ENCODE peak calls at places on chromosomes 12 and 14, in five cellular contexts. Q, L, B, K and T are unnamed samples.

GRCh38 chr14:95134304-95134933 is 22.9 kb downstream of the DICER1 start:
- DNase-seq in Q (no peak), L (no peak), K (no peak), B (no peak), T (no peak)

GRCh38 chr12:78118036-78118435 is 287.3 kb downstream of the NAV3 start:
- DNase-seq in B (peak), K (no peak), Q (no peak), L (no peak), T (no peak)

GRCh38 chr12:109483346-109483745 is 5.9 kb downstream of the UBE3B start:
- DNase-seq in Q (no peak), L (no peak), B (no peak), K (no peak), T (no peak)

GRCh38 chr12:42798811-42799438 is 209.4 kb upstream of the PRICKLE1 start:
- DNase-seq in L (no peak), B (no peak), Q (no peak), K (peak), T (no peak)

GRCh38 chr12:31868980-31869379 is 90.2 kb upstream of the RESF1 start:
- DNase-seq in Q (peak), B (no peak), L (no peak), K (peak), T (peak)

GRCh38 chr14:90263748-90264449 is 7.5 kb downstream of the PSMC1 start:
- DNase-seq in L (no peak), Q (no peak), K (no peak), B (no peak), T (no peak)

GRCh38 chr12:67515679-67516363 is 132.7 kb upstream of the DYRK2 start:
- DNase-seq in Q (peak), K (no peak), B (no peak), L (no peak), T (no peak)

GRCh38 chr12:673849-674248 is 10.6 kb upstream of the NINJ2 start:
- DNase-seq in Q (no peak), K (no peak), L (no peak), B (no peak), T (no peak)

GRCh38 chr12:1995205-1995896 is 8.9 kb downstream of the DCP1B start:
- DNase-seq in L (no peak), K (peak), Q (no peak), B (no peak), T (no peak)

GRCh38 chr12:90128526-90128925 is 419.9 kb upstream of the ATP2B1 start:
- DNase-seq in Q (no peak), B (no peak), L (no peak), K (no peak), T (no peak)

GRCh38 chr12:108854055-108854452 is 3.3 kb downstream of the SSH1 start:
- DNase-seq in Q (no peak), L (peak), B (no peak), K (peak), T (peak)

GRCh38 chr12:48750215-48750614 is 33.7 kb upstream of the CCNT1 start:
- DNase-seq in L (no peak), B (no peak), K (peak), Q (no peak), T (no peak)

GRCh38 chr12:48739618-48740269 is 23.2 kb upstream of the CCNT1 start:
- DNase-seq in Q (no peak), L (no peak), B (no peak), K (no peak), T (no peak)

GRCh38 chr12:48744251-48745008 is 27.9 kb upstream of the CCNT1 start:
- DNase-seq in B (no peak), K (no peak), Q (no peak), L (no peak), T (no peak)
- H3K4me3 ChIP-seq in B (no peak), K (no peak), Q (no peak), L (no peak), T (no peak)

DNA sequence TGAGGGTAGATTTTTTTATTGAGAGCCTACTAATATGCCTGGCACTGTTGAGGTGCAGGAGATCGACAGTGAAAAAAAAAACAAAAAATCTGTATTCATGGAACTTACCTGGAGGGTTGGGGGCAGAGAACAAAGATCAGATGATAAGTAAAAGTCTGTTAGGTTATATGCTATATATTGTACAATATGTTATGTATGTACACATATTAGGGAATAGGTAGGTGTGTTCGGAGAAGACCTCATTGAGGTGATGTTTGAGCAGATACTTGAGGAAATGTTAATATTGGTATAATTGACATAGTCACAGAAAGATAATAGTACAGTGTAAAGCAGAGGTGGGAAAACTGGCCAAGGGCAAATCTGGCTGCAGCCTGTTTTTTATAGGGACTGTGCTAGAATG is 5.6 kb downstream of the ARF6 start:
- DNase-seq in B (no peak), K (no peak), L (no peak), Q (no peak), T (no peak)
- H3K4me3 ChIP-seq in B (no peak), K (peak), L (no peak), Q (no peak), T (no peak)

GRCh38 chr14:69674546-69675245 is 63.3 kb downstream of the SUSD6 start:
- DNase-seq in Q (no peak), B (no peak), K (no peak), L (no peak), T (no peak)

GRCh38 chr14:69672372-69672771 is 61.0 kb downstream of the SUSD6 start:
- DNase-seq in K (no peak), Q (no peak), L (no peak), B (no peak), T (no peak)

GRCh38 chr14:69675246-69675583 is 63.8 kb downstream of the SUSD6 start:
- DNase-seq in K (peak), B (no peak), Q (no peak), L (no peak), T (no peak)

GRCh38 chr14:69673099-69673498 is 61.7 kb downstream of the SUSD6 start:
- DNase-seq in B (no peak), Q (no peak), L (no peak), K (no peak), T (no peak)

GRCh38 chr14:69673578-69674305 is 62.3 kb downstream of the SUSD6 start:
- DNase-seq in Q (no peak), K (no peak), B (peak), L (no peak), T (no peak)
- H3K4me3 ChIP-seq in Q (no peak), K (no peak), B (no peak), L (no peak), T (no peak)

DNA sequence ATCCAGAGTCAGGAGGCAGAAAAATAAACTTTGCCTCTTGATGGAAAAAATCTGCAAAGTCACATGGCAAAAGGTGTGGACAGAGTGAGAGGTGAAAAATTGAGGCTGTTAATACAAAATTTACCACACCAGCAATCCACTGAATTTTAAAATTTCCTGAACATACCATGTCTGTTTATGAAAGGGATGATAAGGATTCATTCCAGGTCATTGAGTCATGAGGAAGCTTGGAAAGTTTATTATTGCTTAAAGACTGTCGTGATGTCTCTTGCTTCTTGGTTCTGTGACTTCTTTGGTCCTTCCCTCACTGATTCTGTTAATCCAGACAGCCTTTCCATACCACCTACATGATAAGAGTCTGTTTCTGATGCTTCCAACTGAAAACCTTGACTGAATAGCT is 73.2 kb downstream of the TTC6 start:
- DNase-seq in L (no peak), Q (no peak), B (no peak), K (peak), T (no peak)
- H3K4me3 ChIP-seq in L (no peak), Q (no peak), B (no peak), K (no peak), T (no peak)

GRCh38 chr12:96383991-96384390 is 16.2 kb downstream of the CDK17 start:
- DNase-seq in K (peak), Q (no peak), B (no peak), L (no peak), T (no peak)
- H3K4me3 ChIP-seq in K (peak), Q (no peak), B (no peak), L (no peak), T (peak)

DNA sequence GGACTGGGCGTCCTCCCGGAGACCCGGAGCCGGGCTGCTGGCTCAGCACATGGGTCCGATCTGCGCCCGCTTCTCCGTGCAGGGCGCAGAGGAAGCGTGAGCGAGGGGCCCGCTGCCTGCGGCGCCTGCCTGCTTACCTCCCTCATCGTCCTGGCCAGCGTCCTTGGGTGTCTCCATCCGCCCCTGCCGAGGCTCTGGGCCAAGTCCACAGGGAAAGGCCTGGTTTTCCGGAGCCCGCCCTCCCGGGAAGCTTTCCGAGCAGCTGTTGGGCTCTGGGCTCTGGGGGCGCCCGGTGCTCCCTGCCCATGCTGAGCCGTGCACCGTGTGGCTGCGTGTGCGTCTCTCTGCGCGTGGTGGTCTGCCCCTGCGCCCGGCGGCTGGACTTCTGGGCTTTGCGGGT is 33.6 kb downstream of the KIF26A start:
- DNase-seq in Q (no peak), K (no peak), B (no peak), L (no peak), T (no peak)
- H3K4me3 ChIP-seq in Q (no peak), K (no peak), B (no peak), L (no peak), T (no peak)